ENCODE peak calls at places on chromosomes 7 and 10, in eight cellular contexts. J, L, U, I, X, C, W and A are unnamed samples.

GRCh38 chr10:36412942-36413341 is 712.5 kb upstream of the ANKRD30A start:
- DNase-seq in J (no peak), L (no peak), U (no peak), I (no peak), X (no peak), C (peak; percentile 36), W (no peak), A (peak; percentile 79)

GRCh38 chr7:151137841-151138540 is 29.5 kb downstream of the GBX1 start:
- DNase-seq in J (no peak), L (no peak), U (no peak), I (peak; percentile 66), X (no peak), C (no peak), W (no peak), A (no peak)

GRCh38 chr10:13961096-13961495 is 369.6 kb downstream of the FRMD4A start:
- DNase-seq in J (no peak), L (no peak), U (no peak), I (no peak), X (no peak), C (peak; percentile 94), W (no peak), A (no peak)

GRCh38 chr7:55144333-55144954 is 125.6 kb downstream of the EGFR start:
- DNase-seq in J (peak; percentile 37), L (no peak), U (no peak), I (no peak), X (no peak), C (no peak), W (no peak), A (no peak)

GRCh38 chr10:77943086-77943901 is 16.7 kb upstream of the DLG5 start:
- DNase-seq in J (no peak), L (no peak), U (no peak), I (no peak), X (no peak), C (peak; percentile 92), W (no peak), A (peak; percentile 91)

GRCh38 chr10:77229704-77230103 is 407.9 kb downstream of the KCNMA1 start:
- DNase-seq in J (no peak), L (no peak), U (no peak), I (no peak), X (no peak), C (no peak), W (no peak), A (no peak)

GRCh38 chr7:98180751-98181150 is 30.5 kb upstream of the BHLHA15 start:
- DNase-seq in J (no peak), L (no peak), U (no peak), I (no peak), X (no peak), C (no peak), W (no peak), A (no peak)

GRCh38 chr7:107506683-107507339 is 37.0 kb downstream of the GPR22 start:
- DNase-seq in J (no peak), L (no peak), U (peak; percentile 5), I (peak; percentile 73), X (no peak), C (peak; percentile 30), W (no peak), A (peak; percentile 90)

GRCh38 chr10:36773652-36774051 is 351.7 kb upstream of the ANKRD30A start:
- DNase-seq in J (no peak), L (no peak), U (no peak), I (no peak), X (no peak), C (no peak), W (no peak), A (no peak)

GRCh38 chr10:103803941-103804340 is 51.4 kb downstream of the SH3PXD2A start:
- DNase-seq in J (no peak), L (no peak), U (no peak), I (no peak), X (no peak), C (no peak), W (no peak), A (peak; percentile 70)

GRCh38 chr7:18975276-18975675 is 142.2 kb downstream of the TWIST1 start:
- DNase-seq in J (no peak), L (no peak), U (no peak), I (no peak), X (no peak), C (no peak), W (no peak), A (no peak)

GRCh38 chr10:338176-339037 is 203.2 kb downstream of the ZMYND11 start:
- DNase-seq in J (no peak), L (no peak), U (no peak), I (no peak), X (no peak), C (no peak), W (no peak), A (peak; percentile 91)